ENCODE peak calls at places on chromosome 20, in ten cellular contexts. H, F, C, D, I, S, A, M, Q and Y are unnamed samples.

GRCh38 chr20:59210186-59210585 is 46.6 kb downstream of the ZNF831 start:
- DNase-seq in H (no peak), F (no peak), C (no peak), D (no peak), I (no peak), S (no peak), A (no peak), M (no peak), Q (no peak), Y (no peak)

GRCh38 chr20:38725959-38726848 is 1.9 kb downstream of the SLC32A1 start:
- DNase-seq in H (peak; percentile 54), F (no peak), C (peak; percentile 33), D (no peak), I (no peak), S (peak; percentile 75), A (no peak), M (no peak), Q (no peak), Y (peak; percentile 75)

GRCh38 chr20:24639167-24639548 is 169.7 kb downstream of the SYNDIG1 start:
- DNase-seq in H (no peak), F (no peak), C (no peak), D (no peak), I (no peak), S (no peak), A (no peak), M (no peak), Q (peak; percentile 44), Y (no peak)

GRCh38 chr20:8082999-8083398 is 49.1 kb upstream of the PLCB1 start:
- DNase-seq in H (no peak), F (no peak), C (no peak), D (no peak), I (peak; percentile 28), S (no peak), A (no peak), M (peak; percentile 51), Q (no peak), Y (no peak)

GRCh38 chr20:6680441-6680840 is 87.0 kb upstream of the BMP2 start:
- DNase-seq in H (no peak), F (no peak), C (no peak), D (no peak), I (no peak), S (no peak), A (no peak), M (no peak), Q (no peak), Y (no peak)

GRCh38 chr20:58709703-58710039 is 17.1 kb downstream of the NPEPL1 start:
- DNase-seq in H (no peak), F (peak; percentile 37), C (peak; percentile 21), D (no peak), I (peak; percentile 3), S (no peak), A (no peak), M (no peak), Q (no peak), Y (no peak)

GRCh38 chr20:58007947-58008346 is 220.5 kb downstream of the ANKRD60 start:
- DNase-seq in H (no peak), F (no peak), C (no peak), D (no peak), I (no peak), S (no peak), A (no peak), M (no peak), Q (no peak), Y (no peak)

GRCh38 chr20:45036044-45036755 is 64.7 kb downstream of the KCNS1 start:
- DNase-seq in H (peak; percentile 56), F (no peak), C (no peak), D (no peak), I (no peak), S (peak; percentile 23), A (no peak), M (peak; percentile 28), Q (no peak), Y (no peak)

GRCh38 chr20:25407311-25408169 is at the start of gene GINS1:
- DNase-seq in H (peak; percentile 96), F (peak; percentile 80), C (peak; percentile 80), D (peak; percentile 91), I (peak; percentile 69), S (peak; percentile 95), A (peak; percentile 65), M (peak; percentile 70), Q (peak; percentile 83), Y (peak; percentile 92)

GRCh38 chr20:26163890-26164289 is 467.2 kb upstream of the ZNF337 start:
- DNase-seq in H (peak; percentile 5), F (no peak), C (no peak), D (no peak), I (no peak), S (no peak), A (no peak), M (no peak), Q (no peak), Y (no peak)

GRCh38 chr20:20972490-20972889 is 133.7 kb downstream of the LINC00237 start:
- DNase-seq in H (no peak), F (no peak), C (no peak), D (no peak), I (no peak), S (no peak), A (no peak), M (no peak), Q (no peak), Y (no peak)

DNA sequence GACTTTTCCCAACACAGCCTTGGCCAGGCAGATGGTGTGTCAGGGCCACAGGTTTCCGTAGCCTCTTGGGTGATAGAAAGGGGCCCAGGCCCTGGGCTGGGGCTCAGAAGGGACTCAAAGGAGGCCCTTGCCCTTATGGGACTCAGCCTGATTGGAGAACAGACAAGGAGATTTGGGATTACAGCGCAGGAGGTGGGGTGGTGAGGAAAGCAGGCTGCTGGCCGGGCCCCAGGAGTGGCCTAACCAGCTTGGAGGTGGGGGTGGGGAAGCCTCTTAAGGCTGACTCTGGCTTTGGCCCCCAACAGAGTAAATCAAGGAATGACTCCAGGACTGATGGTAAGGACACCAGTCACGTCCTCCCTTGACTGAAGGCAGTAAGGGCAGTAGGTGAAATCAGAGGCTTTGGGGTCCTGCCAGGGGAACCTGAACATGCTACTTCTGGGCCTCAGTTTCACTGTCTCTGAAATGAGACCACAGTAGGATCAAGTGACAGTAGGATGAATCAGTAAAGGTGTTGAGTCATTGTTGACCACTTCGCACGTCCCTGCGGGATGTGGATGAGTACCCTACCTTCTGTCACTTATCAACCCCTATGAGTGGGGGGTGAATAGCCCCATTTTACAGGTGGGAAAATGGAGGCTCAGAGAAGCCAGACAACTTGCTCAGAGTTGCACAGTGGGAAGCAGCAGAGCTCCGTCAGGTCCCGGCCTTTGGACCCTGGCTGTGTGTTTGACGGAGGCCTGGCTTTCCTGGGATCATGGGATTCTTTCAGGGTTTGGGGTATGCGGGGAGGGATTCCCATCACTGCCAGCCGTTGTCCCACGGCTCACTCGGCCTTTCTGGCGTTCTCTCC is 4.5 kb downstream of the SNAI1 start:
- DNase-seq in H (no peak), F (no peak), C (no peak), D (no peak), I (no peak), S (no peak), A (no peak), M (no peak), Q (no peak), Y (no peak)
- H3K4me1 ChIP-seq in H (peaks cover 74% of the 10 kb centered on the region), F (no peaks in the 10 kb centered on the region), C (peaks cover 50% of the 10 kb centered on the region), D (peaks cover 54% of the 10 kb centered on the region), I (no peaks in the 10 kb centered on the region), S (peaks cover 67% of the 10 kb centered on the region), A (no peaks in the 10 kb centered on the region), M (peaks cover 21% of the 10 kb centered on the region), Q (peaks cover 55% of the 10 kb centered on the region), Y (peaks cover 47% of the 10 kb centered on the region)

DNA sequence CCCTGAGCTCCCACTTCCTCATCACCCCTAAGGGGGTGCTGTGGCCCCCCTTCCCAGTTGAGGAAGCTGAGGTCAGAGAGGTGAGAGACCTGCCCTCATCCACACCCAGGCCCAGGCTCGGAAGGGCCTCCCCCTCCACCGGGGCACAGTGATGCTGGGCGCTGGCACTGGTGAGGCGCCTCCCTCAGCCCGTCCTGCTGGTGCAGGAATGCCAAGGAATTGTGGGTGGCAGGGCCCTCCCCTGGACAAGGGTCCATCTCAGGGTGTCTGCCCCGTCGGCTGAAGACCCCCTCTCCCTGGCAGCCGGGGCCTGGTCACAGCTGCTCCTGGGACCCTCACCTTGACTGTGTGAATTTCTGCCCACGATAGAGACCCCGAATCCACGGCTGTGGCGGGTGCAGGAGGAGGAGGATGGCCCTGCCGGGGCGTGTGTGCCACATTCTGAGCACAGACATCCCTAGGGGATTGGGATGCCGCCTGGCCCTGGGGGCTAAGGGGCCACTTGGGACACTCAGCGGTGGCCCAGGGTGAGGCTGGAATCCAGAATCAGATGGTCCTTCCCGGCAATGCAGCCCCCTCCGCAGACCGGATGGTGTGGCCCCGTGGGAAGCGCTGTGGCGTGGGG is 70.2 kb upstream of the GATA5 start:
- DNase-seq in H (no peak), F (no peak), C (no peak), D (no peak), I (no peak), S (no peak), A (no peak), M (no peak), Q (no peak), Y (no peak)
- TF ChIP-seq EP300 in H (no peak), F (no peak), C (no peak), D (no peak), I (no peak), S (no peak), A (no peak), M (no peak), Q (no peak), Y (no peak)

DNA sequence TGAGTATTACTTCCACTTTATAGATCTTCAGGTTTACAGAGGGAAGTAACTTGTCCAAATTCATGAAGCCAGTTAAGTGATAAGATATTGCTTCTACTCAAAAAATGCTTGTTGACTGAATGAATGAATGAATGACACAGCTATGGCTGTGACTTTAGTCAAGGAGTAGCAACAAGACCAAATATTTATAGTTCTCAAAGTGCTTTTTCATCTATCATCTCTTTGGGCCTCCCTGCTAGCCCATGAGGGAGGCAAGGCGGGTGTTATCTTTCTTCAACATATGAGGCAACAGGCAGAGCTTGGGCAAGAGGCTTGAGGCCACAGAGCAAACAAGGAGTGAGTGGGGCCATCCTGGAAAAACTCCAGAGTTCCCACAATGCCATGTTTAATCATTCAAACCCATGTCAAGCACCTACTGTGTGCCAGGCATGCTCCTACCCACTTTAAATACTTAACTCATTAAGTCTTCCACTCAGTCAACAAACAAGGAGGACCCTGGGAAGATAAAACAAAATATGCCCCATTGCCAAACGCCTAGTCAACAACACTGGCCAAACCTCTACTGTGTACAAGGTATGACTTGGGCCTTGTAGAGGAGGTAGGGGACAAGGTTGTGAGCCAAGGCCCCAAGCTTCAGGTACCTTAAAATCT is 15.9 kb downstream of the BCL2L1 start:
- DNase-seq in H (peak; percentile 89), F (no peak), C (no peak), D (no peak), I (no peak), S (peak; percentile 97), A (no peak), M (no peak), Q (no peak), Y (no peak)
- H3K4me1 ChIP-seq in H (peaks cover 95% of the 10 kb centered on the region), F (no peaks in the 10 kb centered on the region), C (peaks cover 81% of the 10 kb centered on the region), D (peaks cover 6% of the 10 kb centered on the region), I (peaks cover 4% of the 10 kb centered on the region), S (peaks cover 99% of the 10 kb centered on the region), A (peaks cover 37% of the 10 kb centered on the region), M (peaks cover 4% of the 10 kb centered on the region), Q (peaks cover 71% of the 10 kb centered on the region), Y (peaks cover 87% of the 10 kb centered on the region)

DNA sequence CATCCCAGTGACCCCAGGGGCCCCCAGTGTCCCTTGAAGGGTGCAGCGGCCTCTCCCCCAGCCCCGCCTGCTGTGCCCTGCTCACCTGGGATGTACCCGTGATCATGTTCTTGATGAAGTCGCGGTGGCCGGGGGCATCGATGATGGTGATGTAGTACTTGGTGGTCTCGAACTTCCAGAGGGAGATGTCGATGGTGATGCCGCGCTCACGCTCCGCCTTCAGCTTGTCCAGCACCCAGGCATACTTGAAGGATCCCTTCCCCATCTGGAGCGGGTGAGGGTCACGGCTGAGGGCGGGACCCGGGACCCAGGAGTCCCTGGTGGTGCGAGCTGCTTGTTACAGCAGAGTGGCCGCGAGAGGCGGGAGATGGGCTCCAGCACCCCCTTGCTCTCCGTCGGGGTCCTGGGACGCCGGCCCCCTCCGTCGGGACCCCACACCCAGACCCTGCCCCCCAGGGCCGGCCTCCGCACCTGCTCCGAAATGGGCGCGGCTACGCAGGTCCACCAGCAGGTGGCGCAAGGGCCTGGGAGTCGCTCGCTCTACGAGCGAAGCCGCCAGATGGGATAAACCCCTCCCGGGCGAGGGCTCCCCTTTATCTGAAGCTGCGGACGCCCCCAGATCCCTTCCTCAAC is 3.0 kb downstream of the EEF1A2 start:
- DNase-seq in H (peak; percentile 58), F (peak; percentile 81), C (peak; percentile 79), D (no peak), I (peak; percentile 65), S (peak; percentile 49), A (no peak), M (peak; percentile 62), Q (no peak), Y (peak; percentile 89)
- TF ChIP-seq EP300 in H (no peak), F (no peak), C (no peak), D (no peak), I (no peak), S (no peak), A (no peak), M (no peak), Q (no peak), Y (no peak)